ENCODE peak calls at places on chromosomes 3 and 15, in eight cellular contexts. N, L, J, M, B, T, F and H are unnamed samples.
A peak's percentile ranks its signal among the peaks of the same experiment; 100 is the strongest.

GRCh38 chr3:149643482-149643798 is 14.4 kb downstream of the WWTR1 start:
- DNase-seq in N (no peak), L (no peak), J (no peak), M (no peak), B (no peak), T (no peak), F (no peak), H (no peak)

GRCh38 chr3:51982352-51982837 is 940 bp upstream of the ACY1 start:
- DNase-seq in N (peak; percentile 56), L (peak; percentile 75), J (peak; percentile 78), M (no peak), B (no peak), T (no peak), F (no peak), H (peak; percentile 67)

GRCh38 chr15:51751687-51752683 is 588 bp downstream of the TMOD2 start:
- DNase-seq in N (peak; percentile 37), L (no peak), J (no peak), M (peak; percentile 56), B (peak; percentile 30), T (peak; percentile 82), F (peak; percentile 61), H (peak; percentile 51)

GRCh38 chr3:185069023-185069422 is 83.8 kb downstream of the C3orf70 start:
- DNase-seq in N (no peak), L (no peak), J (no peak), M (no peak), B (no peak), T (no peak), F (no peak), H (no peak)

GRCh38 chr3:186406669-186407635 is 44.9 kb upstream of the DGKG start:
- DNase-seq in N (no peak), L (no peak), J (no peak), M (peak; percentile 68), B (no peak), T (no peak), F (no peak), H (no peak)

GRCh38 chr15:91921188-91921820 is 67.8 kb downstream of the SLCO3A1 start:
- DNase-seq in N (no peak), L (no peak), J (no peak), M (no peak), B (no peak), T (no peak), F (peak; percentile 18), H (peak; percentile 28)

GRCh38 chr3:13535526-13535875 is 13.4 kb upstream of the FBLN2 start:
- DNase-seq in N (no peak), L (no peak), J (no peak), M (no peak), B (no peak), T (no peak), F (no peak), H (no peak)

GRCh38 chr3:126704494-126705214 is 614 bp downstream of the CHCHD6 start:
- DNase-seq in N (peak; percentile 28), L (peak; percentile 9), J (no peak), M (no peak), B (no peak), T (no peak), F (no peak), H (no peak)

GRCh38 chr3:183324083-183324482 is 71.0 kb downstream of the B3GNT5 start:
- DNase-seq in N (no peak), L (no peak), J (no peak), M (no peak), B (no peak), T (no peak), F (no peak), H (peak; percentile 90)